ENCODE peak calls at places on chromosomes 1 and 21, in ten cellular contexts. One of them, this sample, is unnamed.

GRCh38 chr1:22930235-22930912 is 42.3 kb downstream of the LACTBL1 start:
- DNase-seq in suprapubic skin: no peak
- DNase-seq in GM12865: peak; percentile 40
- DNase-seq in astrocyte of the spinal cord: peak; percentile 24
- DNase-seq in activated CD8-positive, alpha-beta T cell treated with anti-CD3 and anti-CD28 coated beads for 36 hours: peak; percentile 46
- DNase-seq in bronchial epithelial cell: peak; percentile 10
- DNase-seq in mammary epithelial cell: peak; percentile 16
- DNase-seq in endothelial cell: peak; percentile 86
- DNase-seq in foreskin keratinocyte: no peak
- DNase-seq in tibial artery: peak; percentile 61
- DNase-seq in this sample: peak; percentile 89

GRCh38 chr1:51535006-51535592 is 16.0 kb upstream of the EPS15 start:
- DNase-seq in suprapubic skin: no peak
- DNase-seq in GM12865: peak; percentile 72
- DNase-seq in astrocyte of the spinal cord: peak; percentile 72
- DNase-seq in activated CD8-positive, alpha-beta T cell treated with anti-CD3 and anti-CD28 coated beads for 36 hours: peak; percentile 58
- DNase-seq in bronchial epithelial cell: peak; percentile 36
- DNase-seq in mammary epithelial cell: peak; percentile 45
- DNase-seq in endothelial cell: peak; percentile 46
- DNase-seq in foreskin keratinocyte: no peak
- DNase-seq in tibial artery: peak; percentile 71
- DNase-seq in this sample: peak; percentile 34

GRCh38 chr1:42971848-42972291 is 13.2 kb upstream of the SLC2A1 start:
- DNase-seq in suprapubic skin: no peak
- DNase-seq in GM12865: no peak
- DNase-seq in astrocyte of the spinal cord: peak; percentile 70
- DNase-seq in activated CD8-positive, alpha-beta T cell treated with anti-CD3 and anti-CD28 coated beads for 36 hours: no peak
- DNase-seq in bronchial epithelial cell: no peak
- DNase-seq in mammary epithelial cell: no peak
- DNase-seq in endothelial cell: no peak
- DNase-seq in foreskin keratinocyte: no peak
- DNase-seq in tibial artery: no peak
- DNase-seq in this sample: peak; percentile 48

GRCh38 chr1:32536117-32536516 is 3.1 kb upstream of the ZBTB8A start:
- DNase-seq in suprapubic skin: no peak
- DNase-seq in GM12865: no peak
- DNase-seq in astrocyte of the spinal cord: no peak
- DNase-seq in activated CD8-positive, alpha-beta T cell treated with anti-CD3 and anti-CD28 coated beads for 36 hours: no peak
- DNase-seq in bronchial epithelial cell: no peak
- DNase-seq in mammary epithelial cell: no peak
- DNase-seq in endothelial cell: no peak
- DNase-seq in foreskin keratinocyte: no peak
- DNase-seq in tibial artery: peak; percentile 11
- DNase-seq in this sample: no peak

GRCh38 chr1:59750612-59751395 is 63.9 kb upstream of the HOOK1 start:
- DNase-seq in suprapubic skin: no peak
- DNase-seq in GM12865: no peak
- DNase-seq in astrocyte of the spinal cord: peak; percentile 88
- DNase-seq in activated CD8-positive, alpha-beta T cell treated with anti-CD3 and anti-CD28 coated beads for 36 hours: no peak
- DNase-seq in bronchial epithelial cell: peak; percentile 95
- DNase-seq in mammary epithelial cell: peak; percentile 88
- DNase-seq in endothelial cell: no peak
- DNase-seq in foreskin keratinocyte: peak; percentile 79
- DNase-seq in tibial artery: no peak
- DNase-seq in this sample: no peak

GRCh38 chr1:159008744-159009188 is 941 bp upstream of the IFI16 start:
- DNase-seq in suprapubic skin: no peak
- DNase-seq in GM12865: peak; percentile 91
- DNase-seq in astrocyte of the spinal cord: peak; percentile 26
- DNase-seq in activated CD8-positive, alpha-beta T cell treated with anti-CD3 and anti-CD28 coated beads for 36 hours: peak; percentile 93
- DNase-seq in bronchial epithelial cell: no peak
- DNase-seq in mammary epithelial cell: no peak
- DNase-seq in endothelial cell: no peak
- DNase-seq in foreskin keratinocyte: no peak
- DNase-seq in tibial artery: no peak
- DNase-seq in this sample: no peak

GRCh38 chr1:61472876-61473275 is 252.1 kb downstream of the TM2D1 start:
- DNase-seq in suprapubic skin: no peak
- DNase-seq in GM12865: no peak
- DNase-seq in astrocyte of the spinal cord: peak; percentile 15
- DNase-seq in activated CD8-positive, alpha-beta T cell treated with anti-CD3 and anti-CD28 coated beads for 36 hours: no peak
- DNase-seq in bronchial epithelial cell: peak; percentile 67
- DNase-seq in mammary epithelial cell: peak; percentile 62
- DNase-seq in endothelial cell: no peak
- DNase-seq in foreskin keratinocyte: no peak
- DNase-seq in tibial artery: no peak
- DNase-seq in this sample: no peak

GRCh38 chr1:88104234-88104633 is 579.8 kb upstream of the PKN2 start:
- DNase-seq in suprapubic skin: no peak
- DNase-seq in GM12865: no peak
- DNase-seq in astrocyte of the spinal cord: no peak
- DNase-seq in activated CD8-positive, alpha-beta T cell treated with anti-CD3 and anti-CD28 coated beads for 36 hours: no peak
- DNase-seq in bronchial epithelial cell: no peak
- DNase-seq in mammary epithelial cell: no peak
- DNase-seq in endothelial cell: no peak
- DNase-seq in foreskin keratinocyte: no peak
- DNase-seq in tibial artery: no peak
- DNase-seq in this sample: no peak

GRCh38 chr1:165516469-165516868 is 27.3 kb upstream of the LRRC52 start:
- DNase-seq in suprapubic skin: no peak
- DNase-seq in GM12865: peak; percentile 2
- DNase-seq in astrocyte of the spinal cord: no peak
- DNase-seq in activated CD8-positive, alpha-beta T cell treated with anti-CD3 and anti-CD28 coated beads for 36 hours: no peak
- DNase-seq in bronchial epithelial cell: no peak
- DNase-seq in mammary epithelial cell: no peak
- DNase-seq in endothelial cell: no peak
- DNase-seq in foreskin keratinocyte: no peak
- DNase-seq in tibial artery: no peak
- DNase-seq in this sample: no peak

GRCh38 chr1:215118081-215118480 is 35.5 kb downstream of the KCNK2 start:
- DNase-seq in suprapubic skin: no peak
- DNase-seq in GM12865: no peak
- DNase-seq in astrocyte of the spinal cord: no peak
- DNase-seq in activated CD8-positive, alpha-beta T cell treated with anti-CD3 and anti-CD28 coated beads for 36 hours: no peak
- DNase-seq in bronchial epithelial cell: no peak
- DNase-seq in mammary epithelial cell: no peak
- DNase-seq in endothelial cell: no peak
- DNase-seq in foreskin keratinocyte: no peak
- DNase-seq in tibial artery: no peak
- DNase-seq in this sample: no peak

GRCh38 chr1:56148466-56149193 is 430.7 kb downstream of the PLPP3 start:
- DNase-seq in suprapubic skin: no peak
- DNase-seq in GM12865: no peak
- DNase-seq in astrocyte of the spinal cord: no peak
- DNase-seq in activated CD8-positive, alpha-beta T cell treated with anti-CD3 and anti-CD28 coated beads for 36 hours: no peak
- DNase-seq in bronchial epithelial cell: no peak
- DNase-seq in mammary epithelial cell: no peak
- DNase-seq in endothelial cell: no peak
- DNase-seq in foreskin keratinocyte: no peak
- DNase-seq in tibial artery: no peak
- DNase-seq in this sample: no peak
- TF ChIP-seq CTCF in suprapubic skin: no peak
- TF ChIP-seq CTCF in GM12865: no peak
- TF ChIP-seq CTCF in astrocyte of the spinal cord: no peak
- TF ChIP-seq CTCF in activated CD8-positive, alpha-beta T cell treated with anti-CD3 and anti-CD28 coated beads for 36 hours: no peak
- TF ChIP-seq CTCF in bronchial epithelial cell: no peak
- TF ChIP-seq CTCF in mammary epithelial cell: peak; percentile 4
- TF ChIP-seq CTCF in endothelial cell: no peak
- TF ChIP-seq CTCF in foreskin keratinocyte: peak; percentile 32
- TF ChIP-seq CTCF in tibial artery: peak; percentile 23
- TF ChIP-seq CTCF in this sample: no peak

DNA sequence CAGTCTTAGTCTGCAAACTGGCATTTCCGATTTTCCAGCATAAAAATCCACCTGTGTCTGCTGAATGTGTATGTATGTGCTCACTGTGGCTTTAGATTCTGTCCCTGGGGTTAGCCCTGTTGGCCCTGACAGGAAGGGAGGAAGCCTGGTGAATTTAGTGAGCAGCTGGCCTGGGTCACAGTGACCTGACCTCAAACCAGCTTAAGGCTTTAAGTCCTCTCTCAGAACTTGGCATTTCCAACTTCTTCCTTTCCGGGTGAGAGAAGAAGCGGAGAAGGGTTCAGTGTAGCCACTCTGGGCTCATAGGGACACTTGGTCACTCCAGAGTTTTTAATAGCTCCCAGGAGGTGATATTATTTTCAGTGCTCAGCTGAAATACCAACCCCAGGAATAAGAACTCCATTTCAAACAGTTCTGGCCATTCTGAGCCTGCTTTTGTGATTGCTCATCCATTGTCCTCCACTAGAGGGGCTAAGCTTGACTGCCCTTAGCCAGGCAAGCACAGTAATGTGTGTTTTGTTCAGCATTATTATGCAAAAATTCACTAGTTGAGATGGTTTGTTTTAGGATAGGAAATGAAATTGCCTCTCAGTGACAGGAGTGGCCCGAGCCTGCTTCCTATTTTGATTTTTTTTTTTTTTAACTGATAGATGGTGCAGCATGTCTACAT is 2.5 kb upstream of the OLFML3 start:
- DNase-seq in suprapubic skin: no peak
- DNase-seq in GM12865: no peak
- DNase-seq in astrocyte of the spinal cord: peak; percentile 67
- DNase-seq in activated CD8-positive, alpha-beta T cell treated with anti-CD3 and anti-CD28 coated beads for 36 hours: no peak
- DNase-seq in bronchial epithelial cell: peak; percentile 16
- DNase-seq in mammary epithelial cell: no peak
- DNase-seq in endothelial cell: no peak
- DNase-seq in foreskin keratinocyte: no peak
- DNase-seq in tibial artery: no peak
- DNase-seq in this sample: no peak
- TF ChIP-seq CTCF in suprapubic skin: no peak
- TF ChIP-seq CTCF in GM12865: peak; percentile 19
- TF ChIP-seq CTCF in astrocyte of the spinal cord: peak; percentile 81
- TF ChIP-seq CTCF in activated CD8-positive, alpha-beta T cell treated with anti-CD3 and anti-CD28 coated beads for 36 hours: peak; percentile 35
- TF ChIP-seq CTCF in bronchial epithelial cell: peak; percentile 13
- TF ChIP-seq CTCF in mammary epithelial cell: peak; percentile 45
- TF ChIP-seq CTCF in endothelial cell: peak; percentile 68
- TF ChIP-seq CTCF in foreskin keratinocyte: peak; percentile 42
- TF ChIP-seq CTCF in tibial artery: peak; percentile 32
- TF ChIP-seq CTCF in this sample: peak; percentile 67

DNA sequence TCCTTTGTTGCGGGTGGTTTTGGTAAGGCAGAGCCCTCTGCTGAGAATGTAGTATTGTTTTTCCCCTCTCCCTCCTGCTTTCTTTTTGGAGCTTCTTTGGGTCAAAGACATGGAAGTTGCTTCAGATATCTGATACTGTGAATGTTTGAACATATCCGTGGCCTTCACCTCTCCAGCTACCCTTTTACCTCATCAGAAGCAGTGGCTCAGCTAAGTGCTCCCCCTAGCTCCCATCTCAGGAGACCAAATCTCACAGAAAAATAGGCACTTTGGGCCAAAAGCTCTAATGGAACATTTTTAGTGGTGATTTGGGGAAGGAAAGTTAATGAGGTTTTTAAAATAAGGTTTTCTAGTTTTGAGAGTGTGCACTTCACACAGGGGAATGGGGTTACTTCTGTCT is 6.3 kb downstream of the TMEM200B start:
- DNase-seq in suprapubic skin: no peak
- DNase-seq in GM12865: no peak
- DNase-seq in astrocyte of the spinal cord: no peak
- DNase-seq in activated CD8-positive, alpha-beta T cell treated with anti-CD3 and anti-CD28 coated beads for 36 hours: no peak
- DNase-seq in bronchial epithelial cell: no peak
- DNase-seq in mammary epithelial cell: no peak
- DNase-seq in endothelial cell: no peak
- DNase-seq in foreskin keratinocyte: no peak
- DNase-seq in tibial artery: no peak
- DNase-seq in this sample: no peak
- TF ChIP-seq CTCF in suprapubic skin: no peak
- TF ChIP-seq CTCF in GM12865: no peak
- TF ChIP-seq CTCF in astrocyte of the spinal cord: peak; percentile 27
- TF ChIP-seq CTCF in activated CD8-positive, alpha-beta T cell treated with anti-CD3 and anti-CD28 coated beads for 36 hours: no peak
- TF ChIP-seq CTCF in bronchial epithelial cell: no peak
- TF ChIP-seq CTCF in mammary epithelial cell: no peak
- TF ChIP-seq CTCF in endothelial cell: no peak
- TF ChIP-seq CTCF in foreskin keratinocyte: peak; percentile 38
- TF ChIP-seq CTCF in tibial artery: no peak
- TF ChIP-seq CTCF in this sample: no peak

DNA sequence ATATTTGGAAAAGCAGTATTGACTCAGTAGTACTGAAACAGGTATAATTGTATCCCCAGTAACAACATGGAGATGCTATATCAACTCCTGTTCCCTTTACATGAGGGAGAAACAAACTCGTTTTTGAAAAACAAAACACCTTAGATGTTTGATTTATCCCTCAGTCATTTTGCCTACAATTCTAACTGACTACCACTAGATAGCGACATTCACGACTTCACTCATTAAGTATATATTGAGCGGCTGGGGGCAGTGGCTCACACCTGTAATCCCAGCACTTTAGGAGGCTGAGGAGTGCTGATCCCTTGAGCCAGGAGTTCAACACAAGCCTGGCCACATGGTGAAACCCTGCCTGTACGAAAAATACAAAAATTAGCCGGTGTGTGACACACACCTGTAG is 83.3 kb downstream of the CYYR1 start:
- DNase-seq in suprapubic skin: no peak
- DNase-seq in GM12865: no peak
- DNase-seq in astrocyte of the spinal cord: no peak
- DNase-seq in activated CD8-positive, alpha-beta T cell treated with anti-CD3 and anti-CD28 coated beads for 36 hours: no peak
- DNase-seq in bronchial epithelial cell: no peak
- DNase-seq in mammary epithelial cell: no peak
- DNase-seq in endothelial cell: no peak
- DNase-seq in foreskin keratinocyte: no peak
- DNase-seq in tibial artery: no peak
- DNase-seq in this sample: no peak
- TF ChIP-seq CTCF in suprapubic skin: no peak
- TF ChIP-seq CTCF in GM12865: no peak
- TF ChIP-seq CTCF in astrocyte of the spinal cord: no peak
- TF ChIP-seq CTCF in activated CD8-positive, alpha-beta T cell treated with anti-CD3 and anti-CD28 coated beads for 36 hours: no peak
- TF ChIP-seq CTCF in bronchial epithelial cell: no peak
- TF ChIP-seq CTCF in mammary epithelial cell: no peak
- TF ChIP-seq CTCF in endothelial cell: peak; percentile 32
- TF ChIP-seq CTCF in foreskin keratinocyte: peak; percentile 22
- TF ChIP-seq CTCF in tibial artery: no peak
- TF ChIP-seq CTCF in this sample: no peak

GRCh38 chr1:152397474-152397873 is 16.6 kb downstream of the CRNN start:
- DNase-seq in suprapubic skin: no peak
- DNase-seq in GM12865: no peak
- DNase-seq in astrocyte of the spinal cord: no peak
- DNase-seq in activated CD8-positive, alpha-beta T cell treated with anti-CD3 and anti-CD28 coated beads for 36 hours: no peak
- DNase-seq in bronchial epithelial cell: no peak
- DNase-seq in mammary epithelial cell: no peak
- DNase-seq in endothelial cell: no peak
- DNase-seq in foreskin keratinocyte: no peak
- DNase-seq in tibial artery: no peak
- DNase-seq in this sample: no peak
- TF ChIP-seq CTCF in suprapubic skin: no peak
- TF ChIP-seq CTCF in GM12865: no peak
- TF ChIP-seq CTCF in astrocyte of the spinal cord: no peak
- TF ChIP-seq CTCF in activated CD8-positive, alpha-beta T cell treated with anti-CD3 and anti-CD28 coated beads for 36 hours: no peak
- TF ChIP-seq CTCF in bronchial epithelial cell: peak; percentile 7
- TF ChIP-seq CTCF in mammary epithelial cell: no peak
- TF ChIP-seq CTCF in endothelial cell: peak; percentile 16
- TF ChIP-seq CTCF in foreskin keratinocyte: peak; percentile 20
- TF ChIP-seq CTCF in tibial artery: no peak
- TF ChIP-seq CTCF in this sample: no peak

This sample was measured in glutamatergic neuron.